ENCODE peak calls at places on chromosome X, in seven cellular contexts. J is lower leg skin, H is suprapubic skin, G is uterus, P is heart left ventricle, N is transverse colon, R is upper lobe of left lung. C is an unnamed sample.
A peak's percentile ranks its signal among the peaks of the same experiment; 100 is the strongest.

GRCh38 chrX:110462957-110463356 is 104.3 kb downstream of the RTL9 start:
- DNase-seq in J (no peak), G (no peak), R (no peak), H (no peak), P (no peak), N (no peak), C (no peak)

GRCh38 chrX:56281789-56282188 is 49.6 kb downstream of the KLF8 start:
- DNase-seq in P (no peak), H (no peak), R (no peak), J (no peak), G (no peak), N (no peak), C (no peak)

GRCh38 chrX:53684415-53685192 is 1.9 kb downstream of the HUWE1 start:
- DNase-seq in R (no peak), J (no peak), H (no peak), N (no peak), G (no peak), P (no peak), C (peak; percentile 95)

GRCh38 chrX:56733459-56734046 is 4.5 kb downstream of the NBDY start:
- DNase-seq in N (peak; percentile 61), G (peak; percentile 61), R (peak; percentile 57), J (no peak), P (peak; percentile 54), H (no peak), C (no peak)

GRCh38 chrX:49160908-49161307 is 1.6 kb upstream of the MAGIX start:
- DNase-seq in N (no peak), R (no peak), H (no peak), J (no peak), G (no peak), P (no peak), C (no peak)

GRCh38 chrX:9429767-9430166 is 35.1 kb upstream of the TBL1X start:
- DNase-seq in G (no peak), P (no peak), J (peak; percentile 54), H (no peak), N (no peak), R (no peak), C (no peak)

GRCh38 chrX:37378399-37378798 is 29.2 kb downstream of the PRRG1 start:
- DNase-seq in N (no peak), J (no peak), P (no peak), G (no peak), H (no peak), R (no peak), C (no peak)

GRCh38 chrX:109632906-109633504 is 8.0 kb upstream of the KCNE5 start:
- DNase-seq in G (no peak), R (no peak), J (no peak), N (no peak), P (no peak), H (no peak), C (no peak)

GRCh38 chrX:46686003-46686645 is 72.8 kb downstream of the SLC9A7 start:
- DNase-seq in G (peak; percentile 13), H (no peak), P (no peak), R (peak; percentile 31), N (peak; percentile 22), J (no peak), C (no peak)

GRCh38 chrX:107573016-107573415 is 55.3 kb upstream of the PRPS1 start:
- DNase-seq in G (no peak), H (no peak), N (no peak), P (no peak), J (peak; percentile 53), R (no peak), C (no peak)

GRCh38 chrX:31099536-31100090 is 27.8 kb upstream of the FTHL17 start:
- DNase-seq in P (no peak), N (no peak), H (no peak), R (no peak), G (no peak), J (no peak), C (no peak)

GRCh38 chrX:154417157-154417556 is 5.8 kb downstream of the TAFAZZIN start:
- DNase-seq in J (no peak), N (no peak), P (no peak), G (no peak), H (no peak), R (no peak), C (no peak)

GRCh38 chrX:21638311-21638710 is 19.8 kb downstream of the KLHL34 start:
- DNase-seq in J (no peak), H (no peak), R (no peak), N (no peak), G (no peak), P (no peak), C (no peak)

GRCh38 chrX:110853610-110854009 is 58.0 kb upstream of the CHRDL1 start:
- DNase-seq in G (no peak), N (no peak), J (no peak), P (no peak), R (no peak), H (no peak), C (no peak)

GRCh38 chrX:23952984-23953907 is 45.4 kb downstream of the CXorf58 start:
- DNase-seq in N (no peak), H (no peak), R (peak; percentile 21), G (no peak), P (no peak), J (peak; percentile 75), C (no peak)

GRCh38 chrX:40060356-40060845 is 37.4 kb downstream of the BCOR start:
- DNase-seq in J (peak; percentile 64), G (no peak), P (no peak), H (peak; percentile 28), N (no peak), R (no peak), C (no peak)

DNA sequence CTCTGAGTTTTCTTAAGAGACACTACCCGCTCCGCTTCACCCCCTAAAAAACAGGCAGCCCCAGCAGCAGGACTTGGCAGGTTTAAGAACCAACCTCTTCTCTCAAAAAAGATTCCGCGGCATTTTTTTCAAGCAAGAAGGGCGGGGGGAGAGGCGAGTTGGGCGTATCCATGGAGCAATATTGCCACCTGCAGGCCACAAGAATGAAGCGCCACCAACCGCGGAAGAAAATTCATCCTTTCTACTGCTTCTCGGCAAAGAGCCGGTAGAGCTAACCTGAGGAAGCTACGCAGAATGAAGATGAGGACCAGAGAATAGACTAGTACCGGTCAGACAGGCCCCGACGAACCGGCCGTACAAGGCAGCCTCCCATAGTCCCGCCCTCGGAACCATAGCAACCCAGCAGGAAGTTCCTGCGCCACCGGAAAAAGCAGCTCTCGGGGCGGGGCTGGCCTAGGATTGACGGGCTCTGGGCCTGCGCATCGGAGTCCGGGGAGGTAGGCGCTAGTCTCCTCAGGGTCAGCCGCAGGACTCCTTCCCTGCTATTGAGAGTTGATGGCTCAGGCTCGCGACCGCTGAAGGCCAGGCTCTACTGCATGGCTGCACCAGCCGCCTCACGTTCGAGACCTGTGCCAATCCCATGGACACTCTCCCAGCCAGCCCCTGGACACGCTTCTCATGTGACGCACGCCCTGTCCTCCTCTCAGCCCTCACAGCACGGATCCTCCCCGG is 76.9 kb downstream of the MAGED4 start:
- DNase-seq in R (peak; percentile 93), G (peak; percentile 98), P (peak; percentile 98), N (peak; percentile 96), J (peak; percentile 99), H (peak; percentile 97), C (peak; percentile 97)
- TF ChIP-seq POLR2A in R (no peak), G (peak; percentile 64), P (peak; percentile 75), N (peak; percentile 53), J (no peak), H (no peak), C (no peak)

GRCh38 chrX:25178555-25178954 is 162.8 kb upstream of the ARX start:
- DNase-seq in N (no peak), G (no peak), R (no peak), P (no peak), H (no peak), J (no peak), C (no peak)
- TF ChIP-seq POLR2A in N (no peak), G (no peak), R (no peak), P (no peak), H (no peak), J (no peak), C (no peak)

GRCh38 chrX:152958047-152958446 is 35.9 kb downstream of the PNMA5 start:
- DNase-seq in G (no peak), P (no peak), J (no peak), N (no peak), R (no peak), H (no peak), C (no peak)

GRCh38 chrX:152959626-152960025 is 34.3 kb downstream of the PNMA5 start:
- DNase-seq in H (no peak), R (no peak), G (no peak), P (no peak), N (no peak), J (no peak), C (no peak)

GRCh38 chrX:152960115-152960514 is 33.8 kb downstream of the PNMA5 start:
- DNase-seq in H (no peak), R (no peak), J (no peak), G (no peak), P (no peak), N (no peak), C (no peak)

DNA sequence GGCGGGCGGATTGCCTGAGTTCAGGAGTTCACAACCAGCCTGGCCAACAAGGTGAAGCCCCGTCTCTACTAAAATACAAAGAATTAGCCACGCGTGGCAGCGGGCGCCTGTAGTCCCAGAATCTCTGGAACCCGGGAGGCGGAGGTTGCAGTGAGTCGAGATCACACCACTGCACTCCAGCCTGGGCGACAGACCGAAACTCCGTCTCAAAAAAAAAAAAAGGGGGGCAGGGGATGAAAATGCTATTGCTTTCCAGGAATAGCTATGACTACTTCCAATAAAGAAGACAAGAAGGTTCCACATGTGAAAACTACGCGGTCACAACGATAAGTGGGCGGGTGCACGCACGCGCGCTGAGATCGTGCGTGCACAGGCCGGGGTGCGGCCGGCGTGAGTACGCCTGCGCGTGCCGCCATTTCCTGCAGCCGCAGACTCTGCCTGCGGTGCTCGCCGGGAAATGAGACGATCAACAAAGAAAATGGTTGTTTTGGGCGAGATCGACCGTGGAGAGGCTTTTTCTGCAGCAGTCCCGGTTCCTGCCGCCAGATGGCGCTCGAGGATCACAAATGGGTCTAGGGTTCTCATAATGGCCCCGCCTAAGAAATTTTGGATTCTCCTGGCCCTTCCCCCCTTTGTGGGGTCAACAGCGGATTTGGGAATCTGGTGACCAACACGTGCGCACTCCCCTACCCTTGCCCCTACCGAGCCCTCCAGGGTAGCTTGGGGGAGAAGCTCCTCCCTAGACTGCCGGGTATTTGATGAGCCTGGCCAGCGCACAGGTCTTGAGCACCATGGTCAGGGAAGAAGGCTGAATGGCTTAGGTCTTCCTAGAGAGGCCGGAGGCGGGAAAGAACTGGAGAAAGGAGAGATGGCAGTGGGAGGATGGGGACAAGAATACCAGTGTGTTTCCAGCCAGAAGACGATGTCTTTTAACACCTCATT is 35.1 kb downstream of the PNMA5 start:
- DNase-seq in R (peak; percentile 85), P (peak; percentile 90), J (peak; percentile 98), N (peak; percentile 87), H (peak; percentile 93), G (peak; percentile 86), C (peak; percentile 94)
- TF ChIP-seq POLR2A in R (no peak), P (no peak), J (no peak), N (no peak), H (no peak), G (no peak), C (no peak)

DNA sequence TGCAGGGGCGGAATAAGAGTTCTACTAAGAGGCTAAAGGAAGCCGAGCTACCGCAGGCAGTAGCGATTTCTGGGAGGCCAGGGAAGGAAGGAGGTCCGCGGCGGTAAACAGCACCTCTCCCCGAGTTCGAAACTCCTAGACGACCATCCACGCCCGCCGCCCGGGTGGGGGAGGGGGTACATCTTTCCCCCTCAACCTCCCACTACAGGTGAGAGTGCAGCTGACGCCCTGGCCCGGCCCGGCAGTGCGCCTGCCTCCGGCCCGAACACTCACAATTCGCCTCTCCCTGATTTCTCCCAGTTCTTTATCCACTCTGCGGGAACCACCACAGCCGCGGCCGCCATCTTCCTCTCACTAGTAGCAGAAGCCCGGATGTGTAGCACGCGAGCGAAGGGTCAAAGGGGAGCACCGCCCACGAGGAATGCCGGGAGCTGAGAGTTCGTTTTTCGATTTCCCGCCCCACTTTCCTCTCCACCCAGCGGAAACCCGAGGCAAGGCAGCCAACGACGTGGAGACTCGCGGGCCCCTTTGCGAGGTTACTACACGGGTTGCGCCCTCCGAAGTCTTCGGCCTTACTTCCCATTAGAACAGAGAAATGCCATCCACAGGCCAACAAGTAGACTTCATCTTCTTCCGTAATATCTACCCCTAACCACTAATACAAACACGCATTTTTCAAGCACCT is at the start of gene THOC2:
- DNase-seq in R (peak; percentile 85), N (peak; percentile 87), P (peak; percentile 92), H (peak; percentile 91), J (peak; percentile 96), G (peak; percentile 84), C (peak; percentile 92)
- TF ChIP-seq POLR2A in R (no peak), N (peak; percentile 46), P (no peak), H (peak; percentile 30), J (no peak), G (peak; percentile 41), C (no peak)